ENCODE peak calls at places on chromosomes 2 and 18, in nine cellular contexts. S is uterus; V is CD8-positive, alpha-beta memory T cell; L is RWPE1; B is pancreas; K is CD4-positive, alpha-beta T cell; F is endodermal cell; M is Peyer's patch; C is right cardiac atrium. O is an unnamed sample.

GRCh38 chr18:74153377-74153776 is 5.1 kb downstream of the TIMM21 start:
- DNase-seq in L (no peak), V (no peak), S (no peak), B (no peak), F (no peak), M (no peak), K (no peak), C (no peak), O (no peak)

GRCh38 chr18:10205136-10205535 is 249.3 kb upstream of the APCDD1 start:
- DNase-seq in K (no peak), V (no peak), L (no peak), M (no peak), S (no peak), F (no peak), B (no peak), C (peak), O (no peak)

GRCh38 chr2:120469486-120469885 is 123.5 kb downstream of the INHBB start:
- DNase-seq in M (no peak), V (no peak), F (peak), L (no peak), K (no peak), C (no peak), S (peak), B (no peak), O (no peak)

GRCh38 chr2:106745468-106745867 is 140.5 kb downstream of the ST6GAL2 start:
- DNase-seq in M (no peak), S (no peak), B (no peak), L (no peak), C (peak), F (no peak), K (no peak), V (no peak), O (peak)

GRCh38 chr2:194385376-194385775 is 1271.7 kb upstream of the SLC39A10 start:
- DNase-seq in V (no peak), K (no peak), C (no peak), M (no peak), S (no peak), B (no peak), F (no peak), L (no peak), O (no peak)

GRCh38 chr2:187986392-187987105 is 305.1 kb upstream of the GULP1 start:
- DNase-seq in M (no peak), F (no peak), C (no peak), S (no peak), L (peak), K (no peak), B (no peak), V (no peak), O (no peak)

GRCh38 chr2:98932778-98933343 is 3.2 kb downstream of the CRACDL start:
- DNase-seq in C (no peak), S (no peak), B (no peak), M (no peak), F (peak), K (no peak), V (no peak), L (no peak), O (no peak)

GRCh38 chr18:46738491-46738890 is 18.4 kb downstream of the ST8SIA5 start:
- DNase-seq in B (no peak), L (no peak), M (no peak), S (no peak), C (no peak), V (no peak), F (no peak), K (no peak), O (no peak)

GRCh38 chr2:40844353-40845277 is 392.7 kb upstream of the SLC8A1 start:
- DNase-seq in C (no peak), L (no peak), B (no peak), M (no peak), V (no peak), F (peak), S (no peak), K (no peak), O (no peak)

GRCh38 chr2:113848758-113849460 is 41.0 kb upstream of the ACTR3 start:
- DNase-seq in F (no peak), K (no peak), V (no peak), L (peak), M (no peak), B (no peak), S (no peak), C (no peak), O (no peak)

GRCh38 chr2:60804473-60804872 is 48.4 kb downstream of the PAPOLG start:
- DNase-seq in K (no peak), V (no peak), F (no peak), B (peak), C (no peak), S (no peak), M (no peak), L (no peak), O (no peak)

GRCh38 chr18:11065061-11065460 is 84.3 kb downstream of the PIEZO2 start:
- DNase-seq in S (no peak), B (no peak), M (no peak), L (no peak), K (no peak), V (no peak), F (no peak), C (no peak), O (no peak)

GRCh38 chr2:68119504-68119903 is 38.2 kb upstream of the PNO1 start:
- DNase-seq in L (no peak), S (no peak), V (no peak), C (no peak), F (no peak), K (no peak), M (no peak), B (no peak), O (no peak)

GRCh38 chr2:101696272-101697123 is 1.0 kb upstream of the MAP4K4 start:
- DNase-seq in F (no peak), L (no peak), B (no peak), C (no peak), M (no peak), K (peak), S (peak), V (no peak), O (peak)

GRCh38 chr2:200492656-200493055 is 17.2 kb downstream of the KCTD18 start:
- DNase-seq in V (no peak), K (no peak), M (no peak), F (no peak), S (no peak), C (no peak), L (no peak), B (no peak), O (no peak)

GRCh38 chr2:231228974-231229373 is 30.5 kb downstream of the ARMC9 start:
- DNase-seq in M (no peak), L (no peak), V (no peak), B (no peak), K (no peak), S (no peak), F (peak), C (no peak), O (no peak)

GRCh38 chr2:126467367-126468054 is 188.4 kb upstream of the GYPC start:
- DNase-seq in L (no peak), M (no peak), V (no peak), S (no peak), C (no peak), K (no peak), B (no peak), F (no peak), O (no peak)

GRCh38 chr2:98412751-98413445 is 31.8 kb upstream of the INPP4A start:
- DNase-seq in L (peak), B (no peak), F (peak), K (peak), C (no peak), M (peak), V (peak), S (no peak), O (peak)

GRCh38 chr2:217252181-217252580 is 392.3 kb upstream of the TNP1 start:
- DNase-seq in F (no peak), M (no peak), B (no peak), C (no peak), K (no peak), V (no peak), L (no peak), S (no peak), O (no peak)

GRCh38 chr2:152051373-152051893 is 47.4 kb downstream of the CACNB4 start:
- DNase-seq in L (no peak), C (no peak), S (no peak), F (no peak), K (no peak), B (no peak), M (no peak), V (no peak), O (no peak)

GRCh38 chr2:28055325-28055970 is 164.9 kb downstream of the BABAM2 start:
- DNase-seq in F (no peak), M (no peak), B (no peak), C (no peak), V (no peak), S (no peak), L (no peak), K (no peak), O (no peak)

GRCh38 chr2:96841707-96842495 is 1.9 kb downstream of the ANKRD23 start:
- DNase-seq in M (no peak), B (no peak), S (no peak), C (no peak), K (no peak), F (no peak), L (no peak), V (no peak), O (no peak)

GRCh38 chr2:55620123-55620779 is 2.8 kb upstream of the PPP4R3B start:
- DNase-seq in C (no peak), F (peak), M (no peak), V (no peak), L (no peak), S (no peak), B (no peak), K (no peak), O (no peak)

GRCh38 chr2:181680937-181681811 is 857 bp upstream of the NEUROD1 start:
- DNase-seq in B (no peak), M (no peak), V (no peak), C (no peak), S (no peak), F (peak), K (no peak), L (no peak), O (no peak)

GRCh38 chr2:35343135-35343534 is 1012.4 kb upstream of the CRIM1 start:
- DNase-seq in C (no peak), V (no peak), M (no peak), F (no peak), K (no peak), B (no peak), S (no peak), L (no peak), O (no peak)

GRCh38 chr2:240435955-240436625 is 627 bp downstream of the GPC1 start:
- DNase-seq in F (peak), B (peak), K (no peak), V (no peak), L (no peak), C (peak), M (no peak), S (peak), O (peak)

GRCh38 chr2:39858681-39859080 is 79.6 kb upstream of the THUMPD2 start:
- DNase-seq in B (no peak), K (no peak), L (no peak), S (no peak), F (no peak), M (no peak), V (no peak), C (no peak), O (no peak)

GRCh38 chr18:44828080-44828479 is 147.4 kb downstream of the SETBP1 start:
- DNase-seq in S (no peak), M (no peak), F (no peak), C (no peak), B (no peak), V (no peak), K (no peak), L (no peak), O (no peak)
- H3K27ac ChIP-seq in S (peak), M (no peak), F (peak), C (no peak), B (no peak), V (no peak), K (no peak), L (no peak), O (no peak)

DNA sequence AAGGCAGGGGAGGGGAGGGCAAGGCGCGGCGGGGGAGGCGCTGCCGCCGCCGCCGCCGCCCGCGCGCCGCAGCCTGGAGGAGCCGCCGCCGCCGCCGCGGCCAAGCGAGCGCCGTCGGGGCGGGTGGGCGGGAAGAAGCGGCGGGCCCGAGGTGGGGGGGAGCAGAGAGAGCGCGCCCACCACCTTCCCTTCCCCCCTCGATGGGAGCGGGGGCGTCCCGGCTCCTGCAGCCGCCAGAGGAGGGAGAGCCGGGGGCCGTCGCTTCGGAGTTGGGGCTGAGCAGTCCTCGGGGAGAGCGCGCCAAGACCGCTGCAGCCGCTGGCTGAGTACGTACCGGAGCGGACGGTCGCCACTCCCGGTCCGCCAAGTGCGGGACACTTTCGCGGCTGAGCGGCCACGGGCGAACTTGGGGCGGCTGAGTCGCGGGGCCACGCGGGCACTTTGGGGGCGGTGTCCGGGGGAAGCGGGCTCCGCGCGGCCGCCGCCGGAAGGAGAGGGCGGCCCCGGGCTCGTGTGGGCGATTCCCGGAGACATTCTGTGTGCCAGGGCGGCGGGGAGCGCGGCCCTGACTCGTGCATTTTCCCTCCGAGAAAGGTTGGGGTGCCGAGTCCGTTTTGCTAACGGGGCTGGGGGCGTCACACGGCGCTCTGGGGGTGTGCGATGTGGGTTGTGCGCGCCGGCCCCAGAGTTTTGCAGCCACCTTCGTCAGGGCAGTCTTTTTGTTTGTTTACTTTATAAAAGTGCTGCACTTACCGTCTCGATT is at the start of gene NAB1:
- DNase-seq in F (peak), B (peak), L (peak), S (peak), M (peak), K (no peak), C (peak), V (peak), O (peak)
- H3K27ac ChIP-seq in F (peak), B (peak), L (peak), S (peak), M (peak), K (peak), C (peak), V (peak), O (peak)

DNA sequence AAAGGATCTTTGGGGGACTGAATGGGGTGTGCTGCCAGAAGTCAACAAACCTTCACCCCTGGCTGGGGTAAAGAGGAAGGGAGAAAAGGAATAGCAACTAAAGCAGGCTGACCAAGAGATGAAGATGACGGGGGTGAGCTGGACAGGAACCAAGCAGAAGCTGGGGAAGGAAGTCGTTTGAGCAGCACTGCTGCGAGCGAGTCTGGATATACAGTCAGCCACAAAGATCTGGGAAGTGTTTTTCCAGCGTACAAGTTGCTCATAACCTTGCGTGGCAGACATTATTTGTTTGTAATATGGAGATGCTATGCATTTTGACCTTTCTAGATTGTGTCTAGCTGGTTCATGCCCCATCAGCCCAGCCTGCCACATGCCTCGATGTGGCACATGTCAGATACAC is 71.2 kb downstream of the EIF2AK3 start:
- DNase-seq in L (no peak), B (no peak), K (no peak), C (no peak), M (no peak), F (no peak), S (no peak), V (no peak), O (no peak)
- H3K27ac ChIP-seq in L (no peak), B (no peak), K (no peak), C (no peak), M (no peak), F (no peak), S (no peak), V (no peak), O (no peak)

GRCh38 chr2:219465659-219466561 is 31.3 kb downstream of the SPEG start:
- DNase-seq in V (no peak), M (no peak), C (no peak), B (peak), K (no peak), F (no peak), S (no peak), L (no peak), O (no peak)
- H3K27ac ChIP-seq in V (no peak), M (no peak), C (no peak), B (no peak), K (no peak), F (no peak), S (peak), L (peak), O (no peak)

DNA sequence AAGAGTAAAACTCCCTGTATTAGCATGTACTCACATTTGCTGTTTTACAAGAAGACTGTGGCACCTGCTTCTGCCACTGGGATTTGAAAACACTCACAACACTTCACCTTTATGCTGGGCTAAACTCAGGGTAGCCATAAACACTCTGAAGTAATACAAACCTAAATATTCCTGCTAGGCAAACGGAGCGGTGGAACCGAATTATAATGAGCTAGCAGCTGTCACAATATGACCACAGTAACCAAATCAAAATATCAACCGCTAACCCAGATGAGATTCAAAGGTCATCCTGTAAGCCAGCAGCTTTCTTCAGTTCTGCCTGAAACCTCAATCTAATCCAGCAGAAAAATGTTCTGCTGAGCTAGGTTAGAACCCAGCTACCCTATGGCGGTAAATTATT is 132.1 kb downstream of the TCF4 start:
- DNase-seq in F (no peak), B (no peak), L (no peak), S (no peak), V (no peak), M (no peak), C (no peak), K (no peak), O (no peak)
- H3K27ac ChIP-seq in F (no peak), B (no peak), L (no peak), S (no peak), V (no peak), M (no peak), C (no peak), K (no peak), O (no peak)

GRCh38 chr2:70133521-70134348 is 46.5 kb downstream of the PCBP1 start:
- DNase-seq in M (no peak), F (no peak), B (no peak), K (peak), L (no peak), V (peak), S (no peak), C (no peak), O (no peak)

GRCh38 chr2:70132244-70133126 is 45.2 kb downstream of the PCBP1 start:
- DNase-seq in M (peak), C (no peak), S (peak), V (peak), K (no peak), L (no peak), B (no peak), F (peak), O (peak)

GRCh38 chr2:70127920-70128444 is 40.7 kb downstream of the PCBP1 start:
- DNase-seq in S (no peak), M (no peak), K (no peak), C (no peak), B (no peak), F (no peak), V (no peak), L (no peak), O (no peak)

DNA sequence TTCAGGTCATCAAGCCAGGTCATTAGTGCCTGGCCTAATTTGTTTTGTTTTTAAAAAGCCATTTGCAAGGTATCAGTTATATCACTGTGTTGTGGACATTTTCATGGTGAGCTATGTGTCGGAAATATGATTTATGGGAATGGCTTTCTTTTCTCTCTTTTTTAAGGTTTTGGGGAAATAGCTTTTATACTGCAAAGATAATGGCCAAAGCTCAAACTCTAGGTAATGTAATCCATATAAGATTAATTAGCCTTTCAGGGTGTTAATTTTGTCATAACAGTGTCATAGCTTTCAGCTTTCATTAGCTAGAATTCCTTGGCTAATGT is 45.8 kb downstream of the PCBP1 start:
- DNase-seq in C (no peak), V (no peak), L (no peak), S (no peak), B (no peak), F (no peak), M (no peak), K (no peak), O (no peak)
- H3K27ac ChIP-seq in C (peak), V (peak), L (no peak), S (peak), B (peak), F (no peak), M (peak), K (peak), O (peak)

GRCh38 chr2:239222346-239223028 is 178.3 kb downstream of the HDAC4 start:
- DNase-seq in S (peak), M (no peak), B (no peak), L (no peak), F (no peak), V (no peak), C (no peak), K (no peak), O (no peak)
- H3K27ac ChIP-seq in S (peak), M (peak), B (peak), L (peak), F (peak), V (no peak), C (peak), K (no peak), O (peak)

GRCh38 chr18:9068346-9068745 is 34.2 kb upstream of the NDUFV2 start:
- DNase-seq in S (no peak), M (no peak), L (peak), V (no peak), C (no peak), B (no peak), F (no peak), K (no peak), O (no peak)
- H3K27ac ChIP-seq in S (no peak), M (peak), L (no peak), V (no peak), C (no peak), B (no peak), F (no peak), K (no peak), O (no peak)

GRCh38 chr18:23324861-23325260 is 128.2 kb upstream of the RIOK3 start:
- DNase-seq in F (no peak), L (no peak), K (no peak), C (no peak), V (no peak), S (no peak), B (no peak), M (no peak), O (no peak)
- H3K27ac ChIP-seq in F (no peak), L (no peak), K (no peak), C (no peak), V (no peak), S (no peak), B (no peak), M (no peak), O (peak)

GRCh38 chr2:84904151-84904550 is 1.3 kb upstream of the TMSB10 start:
- DNase-seq in V (no peak), S (no peak), F (peak), L (no peak), K (no peak), M (no peak), B (no peak), C (no peak), O (no peak)

GRCh38 chr2:84904717-84905174 is 710 bp upstream of the TMSB10 start:
- DNase-seq in B (no peak), V (no peak), M (peak), K (peak), L (no peak), S (peak), F (peak), C (peak), O (peak)

GRCh38 chr2:84906900-84907714 is 1.7 kb downstream of the TMSB10 start:
- DNase-seq in F (peak), B (no peak), K (peak), C (peak), L (peak), M (peak), V (peak), S (peak), O (peak)

GRCh38 chr2:84906108-84906899 is 848 bp downstream of the TMSB10 start:
- DNase-seq in F (peak), C (peak), M (peak), K (peak), S (no peak), V (peak), B (no peak), L (no peak), O (peak)

GRCh38 chr2:84905181-84906107 is at the start of gene TMSB10:
- DNase-seq in C (peak), K (peak), S (peak), B (peak), L (peak), F (peak), M (peak), V (peak), O (peak)
- H3K27ac ChIP-seq in C (peak), K (peak), S (peak), B (peak), L (peak), F (peak), M (peak), V (peak), O (peak)

O was measured in thyroid gland.